ENCODE peak calls at places on chromosome 4, in four cellular contexts. K, O, X and M are unnamed samples. For H3K4me1, the result is how much of the 10 kb centered on the place peaks cover.

GRCh38 chr4:7398104-7398423 is 36.7 kb downstream of the PSAPL1 start:
- DNase-seq in O (peak), K (peak), X (peak), M (no peak)

GRCh38 chr4:20672262-20672661 is 28.0 kb upstream of the PACRGL start:
- DNase-seq in X (no peak), O (no peak), K (no peak), M (no peak)

GRCh38 chr4:81085291-81085690 is 54.8 kb downstream of the BMP3 start:
- DNase-seq in O (no peak), K (no peak), X (no peak), M (no peak)

GRCh38 chr4:48223633-48224295 is 45.9 kb downstream of the TEC start:
- DNase-seq in O (no peak), X (peak), K (no peak), M (peak)

GRCh38 chr4:72744103-72744725 is 175.2 kb upstream of the ADAMTS3 start:
- DNase-seq in X (peak), O (no peak), K (no peak), M (no peak)

GRCh38 chr4:136342666-136343065 is 1189.6 kb downstream of the PCDH18 start:
- DNase-seq in O (no peak), X (no peak), K (no peak), M (no peak)

GRCh38 chr4:26223160-26223559 is 97.7 kb upstream of the RBPJ start:
- DNase-seq in K (no peak), X (peak), O (no peak), M (no peak)

GRCh38 chr4:168398589-168398988 is 80.0 kb upstream of the DDX60 start:
- DNase-seq in O (no peak), X (no peak), K (no peak), M (no peak)

GRCh38 chr4:61359301-61359700 is 159.2 kb downstream of the ADGRL3 start:
- DNase-seq in K (no peak), O (no peak), X (no peak), M (no peak)

GRCh38 chr4:64326507-64326906 is 82.7 kb downstream of the TECRL start:
- DNase-seq in X (no peak), K (no peak), O (no peak), M (no peak)

GRCh38 chr4:85489273-85489672 is 14.3 kb downstream of the ARHGAP24 start:
- DNase-seq in X (no peak), K (no peak), O (no peak), M (no peak)

GRCh38 chr4:2248044-2248780 is 6.3 kb upstream of the HAUS3 start:
- DNase-seq in O (peak), K (peak), X (no peak), M (no peak)

GRCh38 chr4:71498002-71498401 is 159.2 kb downstream of the SLC4A4 start:
- DNase-seq in X (no peak), O (no peak), K (no peak), M (no peak)

GRCh38 chr4:42750091-42750490 is 93.2 kb upstream of the ATP8A1 start:
- DNase-seq in X (no peak), K (no peak), O (no peak), M (no peak)

GRCh38 chr4:109574443-109574850 is 14.4 kb downstream of the MCUB start:
- DNase-seq in O (no peak), K (no peak), X (no peak), M (no peak)

GRCh38 chr4:145061325-145061920 is 36.6 kb downstream of the ANAPC10 start:
- DNase-seq in O (no peak), X (peak), K (no peak), M (peak)

GRCh38 chr4:91064157-91064853 is 937.1 kb downstream of the CCSER1 start:
- DNase-seq in K (no peak), X (peak), O (no peak), M (no peak)

DNA sequence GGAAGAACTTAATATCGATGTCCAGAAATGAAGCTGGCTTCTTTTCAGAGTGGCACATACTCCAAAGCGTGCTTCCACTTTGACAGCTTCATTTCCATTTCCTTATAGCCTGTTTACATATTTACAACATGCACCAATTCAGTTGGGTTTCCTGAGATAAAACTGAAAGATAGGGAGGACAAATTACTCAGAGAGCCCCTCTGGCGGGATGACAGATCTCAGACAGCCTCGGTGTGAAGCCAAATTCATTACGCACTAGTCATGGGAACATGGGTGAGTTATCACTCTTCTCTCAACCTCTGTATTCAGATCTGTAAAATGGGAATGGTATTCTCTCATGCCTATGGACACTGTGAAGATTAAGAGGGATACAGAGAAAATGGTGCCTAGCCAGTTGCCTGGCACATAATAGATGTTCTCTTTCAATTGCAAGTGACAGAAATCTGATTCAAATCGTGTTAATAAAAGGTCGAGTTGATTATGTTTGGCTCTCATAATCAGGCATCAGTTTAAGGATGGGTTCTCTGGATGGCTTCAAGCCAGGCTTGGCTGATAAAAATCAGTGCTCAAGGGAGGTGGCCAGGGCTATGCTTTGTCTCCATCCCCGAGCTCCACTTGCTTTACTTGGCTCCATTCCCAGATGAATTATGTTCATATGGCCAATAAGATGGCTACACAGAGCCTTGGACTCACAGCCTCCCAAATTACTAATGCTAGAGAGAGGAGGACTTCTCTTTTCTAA is 132.2 kb upstream of the C1QTNF7 start:
- DNase-seq in X (no peak), K (no peak), O (no peak), M (no peak)
- H3K4me1 ChIP-seq in X (under half), K (under half), O (under half), M (under half)

DNA sequence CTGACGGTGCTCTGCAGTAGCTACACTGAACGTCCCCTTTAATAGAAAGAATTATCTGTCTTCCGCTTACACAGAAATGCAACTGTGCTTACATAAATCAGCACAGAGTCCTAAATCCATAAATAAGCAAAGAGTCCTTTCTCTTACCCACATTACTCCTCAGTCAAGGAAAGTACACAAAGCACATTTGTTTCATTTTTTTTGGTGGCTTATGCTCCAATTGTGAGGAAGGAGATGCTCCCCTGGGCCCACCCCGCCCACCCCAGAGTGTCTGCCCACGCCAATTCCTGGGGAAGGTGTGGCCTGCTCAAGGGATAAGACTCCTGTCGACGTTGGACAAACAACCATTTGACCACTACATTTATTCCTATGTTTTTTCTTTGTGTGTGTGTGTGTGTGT is 53.8 kb downstream of the CPLX1 start:
- DNase-seq in O (no peak), X (no peak), K (no peak), M (no peak)
- H3K4me1 ChIP-seq in O (under half), X (under half), K (under half), M (under half)

GRCh38 chr4:106585920-106586349 is 217.4 kb upstream of the GIMD1 start:
- DNase-seq in K (no peak), O (no peak), X (peak), M (no peak)
- H3K4me1 ChIP-seq in K (under half), O (under half), X (half or more), M (under half)

DNA sequence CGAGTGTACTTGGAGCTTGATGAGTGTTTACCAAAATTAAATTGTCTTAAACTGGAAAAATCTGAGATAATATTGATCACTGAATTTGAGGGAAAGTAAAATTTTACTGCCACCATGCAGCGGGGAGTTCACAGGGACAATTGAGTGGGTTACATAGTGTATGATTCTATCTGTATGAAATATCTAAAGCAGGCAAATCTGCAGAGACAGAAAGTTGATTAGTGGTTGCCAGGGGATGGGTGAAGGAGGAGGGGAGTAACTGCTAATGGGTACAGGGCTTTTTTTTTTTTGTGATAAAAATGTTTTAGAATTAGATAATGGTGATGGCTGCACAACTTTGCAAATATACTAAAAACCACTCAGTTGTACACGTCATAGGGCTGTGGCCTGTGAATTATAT is 35.4 kb upstream of the PDLIM3 start:
- DNase-seq in K (no peak), X (no peak), O (no peak), M (no peak)
- H3K4me1 ChIP-seq in K (under half), X (under half), O (under half), M (under half)

DNA sequence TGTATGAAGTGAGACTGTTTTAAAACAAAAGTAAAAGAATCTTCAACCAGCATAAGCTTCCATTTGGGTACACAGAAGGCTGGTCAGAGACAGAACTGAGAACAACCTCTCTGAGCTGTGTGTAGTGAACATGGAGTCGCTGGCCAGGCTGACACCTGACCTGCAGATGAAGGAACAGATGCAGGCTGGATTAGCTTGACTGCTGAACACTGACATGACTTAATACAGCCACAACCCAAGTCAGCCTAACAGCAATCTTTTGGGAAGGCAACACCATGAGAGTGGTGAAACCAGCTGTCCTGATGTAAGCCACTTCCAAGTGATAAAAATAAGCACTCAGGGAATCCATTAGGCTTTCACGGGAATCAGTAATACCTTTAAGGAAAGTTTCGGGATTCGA is 10.1 kb downstream of the SCARB2 start:
- DNase-seq in X (no peak), O (no peak), K (no peak), M (no peak)
- H3K4me1 ChIP-seq in X (under half), O (under half), K (under half), M (under half)

DNA sequence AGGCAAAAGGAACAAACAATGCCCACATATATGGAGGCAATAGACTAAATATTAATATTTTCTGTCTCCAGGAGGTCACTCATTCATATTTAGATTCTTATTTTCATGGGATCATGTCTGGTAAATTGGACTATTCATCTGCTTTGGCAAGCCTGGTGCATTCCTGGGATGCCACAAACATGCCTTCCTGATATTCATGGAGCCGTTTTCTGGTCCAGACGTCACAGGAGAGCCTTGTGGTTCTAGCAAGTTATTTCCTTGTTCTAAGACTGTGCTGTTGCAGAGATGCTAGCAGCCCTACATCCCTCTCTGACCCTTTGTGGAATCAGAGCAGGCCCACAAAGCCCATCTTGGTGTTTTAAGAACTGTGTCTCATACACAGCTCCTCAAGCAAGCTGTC is 16.1 kb upstream of the EXOSC9 start:
- DNase-seq in K (no peak), X (peak), O (no peak), M (no peak)
- H3K4me1 ChIP-seq in K (under half), X (under half), O (under half), M (under half)

GRCh38 chr4:152463562-152463961 is 72.3 kb downstream of the FBXW7 start:
- DNase-seq in K (no peak), X (no peak), O (no peak), M (no peak)

GRCh38 chr4:152464030-152464823 is 71.7 kb downstream of the FBXW7 start:
- DNase-seq in K (no peak), O (no peak), X (no peak), M (no peak)

GRCh38 chr4:152462047-152462446 is 73.8 kb downstream of the FBXW7 start:
- DNase-seq in K (no peak), X (no peak), O (no peak), M (no peak)

GRCh38 chr4:152460488-152460887 is 75.4 kb downstream of the FBXW7 start:
- DNase-seq in X (peak), O (no peak), K (no peak), M (no peak)

DNA sequence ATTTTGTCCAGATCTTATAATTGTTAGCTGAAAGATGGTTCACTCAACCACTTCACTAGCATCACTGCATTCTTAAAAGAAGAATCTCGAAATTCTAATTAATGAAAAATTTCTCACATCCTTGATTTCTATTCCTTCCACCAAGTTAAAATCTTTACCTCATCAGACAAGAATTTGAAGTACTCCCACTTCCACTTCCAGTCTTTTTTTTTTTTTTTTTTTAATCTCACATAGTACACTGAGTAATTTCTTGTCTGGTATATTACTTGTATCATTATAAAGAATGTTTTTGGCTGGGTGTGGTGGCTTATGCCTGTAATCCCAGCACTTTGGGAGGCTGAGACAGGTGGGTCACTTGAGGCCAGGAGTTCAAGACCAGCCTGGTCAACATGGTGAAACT is 73.2 kb downstream of the FBXW7 start:
- DNase-seq in X (peak), O (no peak), K (no peak), M (no peak)
- H3K4me1 ChIP-seq in X (under half), O (under half), K (under half), M (under half)

GRCh38 chr4:5891563-5892320 is 1.1 kb downstream of the CRMP1 start:
- DNase-seq in K (no peak), X (no peak), O (no peak), M (no peak)
- H3K4me1 ChIP-seq in K (under half), X (under half), O (under half), M (under half)